ENCODE peak calls at places on chromosome 11, in four cellular contexts. T is GM23248, J is colonic mucosa, L is PC-3. S is an unnamed sample. For H3K9me3 and H3K4me1, the result is how much of the 10 kb centered on the place peaks cover.

GRCh38 chr11:73271936-73272679 is at the start of gene P2RY6:
- DNase-seq in T (peak), J (no peak), L (peak), S (no peak)

GRCh38 chr11:33893711-33894401 is 2.0 kb upstream of the LMO2 start:
- DNase-seq in J (no peak), L (no peak), T (no peak), S (no peak)

GRCh38 chr11:105456950-105457349 is 152.9 kb upstream of the GRIA4 start:
- DNase-seq in T (no peak), J (no peak), L (no peak), S (no peak)

GRCh38 chr11:1573847-1574255 is 1.8 kb upstream of the DUSP8 start:
- DNase-seq in T (no peak), J (no peak), L (peak), S (peak)

GRCh38 chr11:109486129-109486528 is 64.1 kb downstream of the C11orf87 start:
- DNase-seq in L (no peak), T (no peak), J (no peak), S (no peak)

GRCh38 chr11:9855579-9856260 is 191.8 kb downstream of the SWAP70 start:
- DNase-seq in T (peak), J (no peak), L (peak), S (no peak)

GRCh38 chr11:114293201-114293711 is 2.9 kb upstream of the NNMT start:
- DNase-seq in J (no peak), T (no peak), L (peak), S (no peak)

GRCh38 chr11:33624082-33624481 is 76.5 kb downstream of the C11orf91 start:
- DNase-seq in J (no peak), T (no peak), L (no peak), S (no peak)

GRCh38 chr11:8090756-8091155 is 9.7 kb downstream of the TUB start:
- DNase-seq in J (no peak), L (peak), T (peak), S (no peak)

GRCh38 chr11:115338476-115338875 is 165.7 kb downstream of the CADM1 start:
- DNase-seq in T (no peak), J (no peak), L (no peak), S (no peak)

GRCh38 chr11:61897387-61898246 is 6.3 kb upstream of the FADS3 start:
- DNase-seq in J (peak), L (peak), T (peak), S (peak)

GRCh38 chr11:125253289-125253688 is 88.7 kb downstream of the PKNOX2 start:
- DNase-seq in T (no peak), L (no peak), J (no peak), S (no peak)

DNA sequence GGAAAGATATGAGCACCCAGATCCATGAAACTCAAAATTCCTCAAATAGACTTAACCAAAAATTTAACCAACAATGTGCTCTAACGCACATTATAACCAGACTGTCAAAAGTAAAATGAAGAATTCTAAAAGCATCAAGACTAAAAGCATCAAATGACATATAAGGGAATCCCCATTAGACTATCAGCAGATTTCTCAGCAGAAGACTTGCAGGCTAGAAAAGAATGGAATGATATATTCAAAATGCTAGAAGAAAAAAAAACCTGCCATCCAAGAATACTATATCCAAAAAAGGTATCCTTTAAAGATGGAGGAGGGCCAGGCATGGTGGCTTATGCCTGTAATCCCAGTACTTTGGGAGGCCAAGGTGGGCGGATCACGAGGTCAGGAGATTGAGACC is 117.5 kb upstream of the UBASH3B start:
- DNase-seq in T (no peak), L (no peak), J (no peak), S (no peak)
- H3K9me3 ChIP-seq in T (under half), L (under half), J (under half), S (under half)

DNA sequence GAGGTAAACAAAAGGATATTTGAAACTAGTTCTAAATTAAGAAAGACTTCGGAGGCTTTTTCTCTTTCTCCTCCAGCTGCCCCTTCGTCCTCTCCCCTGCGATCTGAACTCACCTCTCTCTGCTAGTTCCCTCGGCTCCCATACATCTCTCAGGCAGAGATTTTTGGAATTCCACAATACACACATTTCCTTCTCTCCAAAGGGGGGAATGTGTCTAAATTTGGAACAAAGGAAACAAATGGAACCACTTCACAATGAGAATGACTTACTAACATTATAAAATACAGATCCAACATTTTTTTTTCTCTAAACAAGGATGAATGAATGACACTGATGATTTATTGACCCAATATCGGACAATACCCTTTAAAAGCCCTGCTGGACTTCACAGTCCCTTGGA is 20.7 kb upstream of the GSTP1 start:
- DNase-seq in T (no peak), L (no peak), J (no peak), S (no peak)
- H3K4me1 ChIP-seq in T (under half), L (under half), J (under half), S (under half)

GRCh38 chr11:14336507-14337503 is 22.2 kb downstream of the RRAS2 start:
- DNase-seq in T (peak), J (no peak), L (peak), S (no peak)
- H3K27ac ChIP-seq in T (peak), J (no peak), L (peak), S (no peak)

DNA sequence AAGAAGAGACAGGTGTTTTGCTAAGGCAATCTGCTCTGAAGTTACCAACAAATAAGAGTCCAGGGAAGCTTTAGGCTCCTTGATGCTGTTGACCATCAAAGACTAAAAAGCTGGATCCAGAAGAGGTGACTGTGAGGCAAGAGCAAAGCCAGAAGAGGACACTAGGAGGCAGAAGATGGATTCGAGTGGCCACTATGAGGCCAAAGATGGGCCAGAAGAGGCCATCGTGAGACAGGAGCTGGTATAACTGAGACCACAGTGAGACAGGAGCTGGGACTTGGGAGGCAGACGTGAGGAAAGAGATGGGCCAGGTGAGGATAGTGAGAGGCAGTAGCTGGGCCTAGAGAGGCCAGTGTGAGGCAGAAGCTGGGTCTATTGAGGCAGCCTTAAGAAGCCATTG is 37.7 kb downstream of the OR4C45 start:
- DNase-seq in L (no peak), J (no peak), T (no peak), S (no peak)
- H3K9me3 ChIP-seq in L (under half), J (under half), T (under half), S (under half)

GRCh38 chr11:103109818-103110388 is 677 bp downstream of the DYNC2H1 start:
- DNase-seq in L (no peak), J (peak), T (peak), S (no peak)
- H3K4me1 ChIP-seq in L (under half), J (under half), T (under half), S (under half)